ENCODE peak calls at places on chromosomes 1 and 21, in eight cellular contexts. F is tibial artery, G is IMR-90, J is suprapubic skin, I is ovary, Y is foreskin keratinocyte, O is pancreas, N is GM23338. H is an unnamed sample.
A peak's percentile ranks its signal among the peaks of the same experiment; 100 is the strongest.

GRCh38 chr1:183178490-183178889 is 7.6 kb upstream of the LAMC2 start:
- DNase-seq in F (no peak), G (no peak), J (no peak), I (no peak), Y (peak; percentile 8), O (no peak), N (no peak), H (no peak)

GRCh38 chr1:167066333-167067122 is 23.6 kb downstream of the GPA33 start:
- DNase-seq in F (peak; percentile 78), G (peak; percentile 15), J (no peak), I (peak; percentile 81), Y (peak; percentile 35), O (peak; percentile 48), N (peak; percentile 85), H (no peak)

GRCh38 chr1:76300556-76300955 is 226.0 kb downstream of the ST6GALNAC3 start:
- DNase-seq in F (no peak), G (no peak), J (no peak), I (no peak), Y (no peak), O (no peak), N (no peak), H (no peak)

GRCh38 chr1:12448746-12449177 is 169.2 kb downstream of the DHRS3 start:
- DNase-seq in F (no peak), G (peak; percentile 44), J (no peak), I (no peak), Y (no peak), O (no peak), N (no peak), H (no peak)

GRCh38 chr1:234427950-234428646 is 50.9 kb downstream of the TARBP1 start:
- DNase-seq in F (no peak), G (no peak), J (no peak), I (no peak), Y (no peak), O (no peak), N (no peak), H (no peak)

GRCh38 chr1:171852273-171852672 is 11.0 kb downstream of the DNM3 start:
- DNase-seq in F (no peak), G (peak; percentile 10), J (no peak), I (no peak), Y (peak; percentile 70), O (no peak), N (no peak), H (no peak)

GRCh38 chr1:11071463-11072215 is 11.8 kb upstream of the SRM start:
- DNase-seq in F (peak; percentile 21), G (no peak), J (peak; percentile 44), I (no peak), Y (no peak), O (peak; percentile 74), N (no peak), H (no peak)

GRCh38 chr1:113905435-113905861 is 322 bp downstream of the DCLRE1B start:
- DNase-seq in F (no peak), G (no peak), J (no peak), I (no peak), Y (no peak), O (no peak), N (peak; percentile 88), H (peak; percentile 94)

GRCh38 chr1:53379662-53380002 is 51.8 kb upstream of the LRP8 start:
- DNase-seq in F (no peak), G (no peak), J (no peak), I (no peak), Y (no peak), O (no peak), N (no peak), H (no peak)

DNA sequence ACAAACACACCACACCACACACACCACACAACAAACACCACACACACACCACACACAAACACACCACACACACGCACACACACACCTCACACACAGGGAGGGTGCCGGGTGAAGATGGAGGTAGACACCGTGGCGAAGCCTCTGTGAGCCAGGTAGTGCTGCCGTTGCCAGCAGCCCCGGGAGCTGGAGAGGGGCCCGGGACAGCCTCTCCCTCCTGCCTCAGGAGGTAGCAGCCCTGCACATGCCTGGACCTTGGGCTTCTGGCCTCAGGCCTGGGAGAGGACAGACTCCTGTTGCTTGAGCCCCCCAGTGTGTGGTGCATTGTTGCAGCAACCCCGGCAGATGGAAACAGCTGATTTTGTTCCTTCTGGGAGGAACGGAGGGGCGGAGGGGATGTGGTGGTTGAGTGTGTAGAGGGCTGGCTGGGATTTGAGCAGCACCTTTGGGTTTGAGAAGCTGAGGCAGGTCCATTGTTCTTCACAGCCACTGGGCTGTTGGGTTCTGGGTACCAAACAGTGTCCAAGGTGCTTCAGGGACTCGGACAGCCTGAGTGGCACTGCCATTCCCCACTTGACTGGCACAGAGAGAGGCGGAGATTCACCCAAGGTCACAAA is 30.7 kb upstream of the C1orf174 start:
- DNase-seq in F (no peak), G (no peak), J (no peak), I (no peak), Y (no peak), O (no peak), N (no peak), H (no peak)
- H3K27me3 ChIP-seq in F (peaks cover 34% of the 10 kb centered on the region), G (no peaks in the 10 kb centered on the region), J (peaks cover 41% of the 10 kb centered on the region), I (no peaks in the 10 kb centered on the region), Y (no peaks in the 10 kb centered on the region), O (no peaks in the 10 kb centered on the region), N (no peaks in the 10 kb centered on the region), H (no peaks in the 10 kb centered on the region)

GRCh38 chr1:44283524-44284173 is 70.4 kb downstream of the DMAP1 start:
- DNase-seq in F (no peak), G (no peak), J (no peak), I (no peak), Y (no peak), O (peak; percentile 69), N (no peak), H (no peak)

GRCh38 chr1:44281987-44282703 is 68.9 kb downstream of the DMAP1 start:
- DNase-seq in F (no peak), G (no peak), J (no peak), I (no peak), Y (no peak), O (no peak), N (no peak), H (no peak)

GRCh38 chr1:44276901-44277300 is 63.6 kb downstream of the DMAP1 start:
- DNase-seq in F (no peak), G (peak; percentile 26), J (no peak), I (no peak), Y (peak; percentile 23), O (no peak), N (no peak), H (no peak)

GRCh38 chr1:44284184-44284583 is 70.9 kb downstream of the ERI3 start:
- DNase-seq in F (no peak), G (no peak), J (no peak), I (no peak), Y (no peak), O (no peak), N (no peak), H (no peak)

DNA sequence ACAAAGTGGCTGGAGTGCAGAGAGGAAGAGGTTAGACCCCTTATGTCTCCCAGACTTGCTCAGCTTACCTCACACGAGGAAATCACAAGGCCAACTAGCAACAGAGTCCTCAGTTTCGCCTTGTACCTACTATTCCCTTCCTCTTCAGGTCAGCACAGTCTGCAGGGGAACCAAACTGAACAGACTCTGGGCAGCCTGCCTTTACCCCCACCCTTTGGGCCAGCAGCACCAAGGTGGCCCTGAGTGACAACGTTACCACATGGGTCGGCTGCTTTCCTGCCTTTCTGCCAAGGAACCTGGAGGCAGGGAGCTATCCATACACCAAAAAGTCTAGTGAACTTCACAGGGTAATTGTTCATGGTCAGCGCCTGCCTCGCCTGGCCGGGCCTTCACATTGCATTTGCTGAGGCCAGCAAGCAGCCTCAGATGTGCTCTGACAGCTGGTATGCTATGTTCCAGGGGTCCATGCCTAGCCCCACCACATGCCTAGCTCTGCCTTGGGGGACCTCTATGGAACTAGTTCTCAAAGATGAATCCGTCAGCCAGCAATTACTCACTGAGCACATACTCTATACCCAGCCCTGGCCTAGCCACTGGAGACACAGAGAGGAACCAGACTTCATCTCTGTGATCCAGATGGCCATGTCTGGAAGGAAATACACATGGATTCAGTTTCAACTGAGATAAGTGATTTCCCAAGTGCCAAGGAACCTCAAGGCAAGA is 69.6 kb downstream of the DMAP1 start:
- DNase-seq in F (no peak), G (no peak), J (no peak), I (no peak), Y (no peak), O (peak; percentile 22), N (no peak), H (no peak)
- H3K27ac ChIP-seq in F (no peak overlapping the region), G (no peak overlapping the region), J (no peak overlapping the region), I (no peak overlapping the region), Y (no peak overlapping the region), O (peak overlapping the region; percentile 80), N (no peak overlapping the region), H (no peak overlapping the region)

DNA sequence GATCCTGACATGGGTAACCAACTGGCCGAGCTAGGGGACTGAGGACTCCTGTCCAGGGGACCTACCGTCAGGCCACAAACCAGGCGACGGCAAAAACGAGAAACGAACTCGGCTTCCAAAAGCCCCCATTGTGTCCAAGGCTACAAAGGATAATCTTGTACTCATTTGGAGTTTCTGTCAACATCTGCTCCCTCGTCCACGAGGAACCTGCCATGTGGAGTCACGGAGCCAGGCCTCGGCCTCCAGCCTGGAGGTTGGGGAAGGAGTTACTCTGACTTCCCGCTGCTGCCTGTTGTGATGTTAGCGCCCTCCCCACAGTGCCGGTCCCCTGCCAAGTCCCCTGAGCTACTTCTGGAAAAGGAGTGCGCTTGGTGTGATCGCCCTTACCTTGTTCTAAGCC is 7.3 kb downstream of the KRTAP10-1 start:
- DNase-seq in F (peak; percentile 44), G (no peak), J (peak; percentile 53), I (no peak), Y (no peak), O (no peak), N (no peak), H (no peak)
- H3K27me3 ChIP-seq in F (peaks cover 29% of the 10 kb centered on the region), G (peaks cover 2% of the 10 kb centered on the region), J (peaks cover 16% of the 10 kb centered on the region), I (no peaks in the 10 kb centered on the region), Y (no peaks in the 10 kb centered on the region), O (no peaks in the 10 kb centered on the region), N (no peaks in the 10 kb centered on the region), H (no peaks in the 10 kb centered on the region)

GRCh38 chr1:109263234-109263596 is 13.9 kb downstream of the CELSR2 start:
- DNase-seq in F (no peak), G (no peak), J (no peak), I (no peak), Y (peak; percentile 95), O (no peak), N (no peak), H (no peak)

GRCh38 chr1:109262231-109263010 is 13.1 kb downstream of the CELSR2 start:
- DNase-seq in F (no peak), G (no peak), J (no peak), I (no peak), Y (no peak), O (no peak), N (no peak), H (no peak)

GRCh38 chr1:109259674-109260557 is 10.6 kb downstream of the CELSR2 start:
- DNase-seq in F (no peak), G (no peak), J (no peak), I (no peak), Y (no peak), O (no peak), N (no peak), H (no peak)

GRCh38 chr1:109261006-109261405 is 11.7 kb downstream of the CELSR2 start:
- DNase-seq in F (no peak), G (no peak), J (no peak), I (no peak), Y (no peak), O (no peak), N (no peak), H (no peak)

DNA sequence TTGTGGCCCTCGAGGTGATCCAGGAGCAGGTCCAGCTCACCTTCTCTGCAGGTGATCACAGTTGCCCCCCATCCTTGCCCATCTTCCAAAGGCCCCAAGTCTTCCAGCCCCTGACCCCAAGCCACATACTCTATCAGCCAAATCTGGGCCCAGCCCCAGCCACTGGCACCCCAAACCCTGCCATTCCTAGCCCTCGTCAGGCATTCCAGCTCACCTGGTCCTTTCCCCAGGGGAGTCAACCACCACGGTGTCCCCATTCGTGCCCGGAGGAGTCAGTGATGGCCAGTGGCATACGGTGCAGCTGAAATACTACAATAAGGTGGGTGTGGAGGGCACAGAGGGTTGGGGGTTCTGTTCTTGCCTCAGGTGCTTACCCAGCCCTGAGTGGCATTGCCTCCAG is 12.2 kb downstream of the CELSR2 start:
- DNase-seq in F (no peak), G (no peak), J (no peak), I (no peak), Y (no peak), O (no peak), N (no peak), H (no peak)
- H3K27ac ChIP-seq in F (no peak overlapping the region), G (no peak overlapping the region), J (no peak overlapping the region), I (no peak overlapping the region), Y (no peak overlapping the region), O (no peak overlapping the region), N (no peak overlapping the region), H (no peak overlapping the region)

H was measured in vagina.